ENCODE peak calls at places on chromosomes 16 and 17, in four cellular contexts. Z is stimulated activated CD4-positive, alpha-beta T cell treated with anti-CD3 and anti-CD28 coated beads, Interleukin-2, amount 100 ng/mL, for 24 hours; K is type B pancreatic cell; O is glutamatergic neuron. A is an unnamed sample.

GRCh38 chr17:69448431-69449102 is 34.1 kb downstream of the MAP2K6 start:
- DNase-seq in Z (no peak), K (no peak), O (peak; percentile 29), A (no peak)

GRCh38 chr17:56674401-56674925 is 81.0 kb downstream of the NOG start:
- DNase-seq in Z (no peak), K (no peak), O (no peak), A (no peak)

GRCh38 chr17:19702231-19702641 is 14.1 kb downstream of the SLC47A2 start:
- DNase-seq in Z (no peak), K (no peak), O (no peak), A (peak; percentile 30)

GRCh38 chr17:60154616-60155426 is 5.0 kb downstream of the CA4 start:
- DNase-seq in Z (no peak), K (no peak), O (peak; percentile 54), A (no peak)

GRCh38 chr17:66301864-66302741 is at the start of gene PRKCA:
- DNase-seq in Z (peak; percentile 73), K (peak; percentile 80), O (peak; percentile 65), A (peak; percentile 93)

GRCh38 chr17:1545618-1546017 is 17.0 kb downstream of the PITPNA start:
- DNase-seq in Z (no peak), K (no peak), O (no peak), A (no peak)

GRCh38 chr17:36899250-36900129 is 37.8 kb upstream of the LHX1 start:
- DNase-seq in Z (no peak), K (no peak), O (no peak), A (no peak)

GRCh38 chr16:9077001-9077809 is 14.2 kb upstream of the HAPSTR1 start:
- DNase-seq in Z (peak; percentile 28), K (no peak), O (no peak), A (no peak)